ENCODE peak calls at places on chromosomes 4 and X, in five cellular contexts. O, M, H, J and I are unnamed samples.
A peak's percentile ranks its signal among the peaks of the same experiment; 100 is the strongest.

GRCh38 chr4:109649872-109650271 is 53.4 kb downstream of the CASP6 start:
- DNase-seq in O (no peak), M (no peak), H (no peak), J (no peak), I (no peak)

GRCh38 chrX:22616867-22617266 is 344.2 kb downstream of the CBLL2 start:
- DNase-seq in O (no peak), M (no peak), H (no peak), J (no peak), I (no peak)

GRCh38 chr4:165328708-165329107 is 1.2 kb downstream of the MSMO1 start:
- DNase-seq in O (no peak), M (no peak), H (no peak), J (peak; percentile 64), I (no peak)

GRCh38 chr4:101885574-101885973 is 95.0 kb downstream of the BANK1 start:
- DNase-seq in O (no peak), M (no peak), H (no peak), J (peak; percentile 87), I (no peak)

GRCh38 chrX:9907645-9908387 is 59.3 kb upstream of the CLDN34 start:
- DNase-seq in O (no peak), M (no peak), H (no peak), J (no peak), I (no peak)

GRCh38 chrX:2145672-2146412 is 354.9 kb downstream of the DHRSX start:
- DNase-seq in O (no peak), M (no peak), H (no peak), J (no peak), I (no peak)

GRCh38 chr4:66178901-66179300 is 508.6 kb upstream of the EPHA5 start:
- DNase-seq in O (no peak), M (no peak), H (no peak), J (no peak), I (no peak)

GRCh38 chr4:48047421-48047844 is 30.9 kb downstream of the NIPAL1 start:
- DNase-seq in O (peak; percentile 34), M (peak; percentile 39), H (no peak), J (no peak), I (no peak)

GRCh38 chr4:189974056-189974455 is 33.4 kb downstream of the FRG1 start:
- DNase-seq in O (no peak), M (no peak), H (no peak), J (peak; percentile 15), I (no peak)

GRCh38 chrX:136260801-136261200 is 9.6 kb upstream of the MAP7D3 start:
- DNase-seq in O (no peak), M (no peak), H (no peak), J (no peak), I (no peak)

GRCh38 chr4:89305712-89306437 is 1.7 kb downstream of the GPRIN3 start:
- DNase-seq in O (no peak), M (no peak), H (no peak), J (no peak), I (no peak)

GRCh38 chr4:36917413-36917812 is 327.1 kb upstream of the NWD2 start:
- DNase-seq in O (no peak), M (no peak), H (no peak), J (no peak), I (no peak)

GRCh38 chr4:35151816-35152572 is 1092.3 kb downstream of the ARAP2 start:
- DNase-seq in O (no peak), M (no peak), H (no peak), J (peak; percentile 32), I (no peak)

GRCh38 chr4:156198511-156198910 is 244.8 kb upstream of the CTSO start:
- DNase-seq in O (no peak), M (no peak), H (no peak), J (no peak), I (no peak)

GRCh38 chr4:169658196-169658595 is 37.8 kb downstream of the CLCN3 start:
- DNase-seq in O (no peak), M (no peak), H (no peak), J (no peak), I (no peak)

GRCh38 chr4:74056858-74057562 is 18.5 kb upstream of the CXCL3 start:
- DNase-seq in O (no peak), M (no peak), H (no peak), J (no peak), I (no peak)

GRCh38 chr4:185774076-185774731 is 37.8 kb downstream of the SORBS2 start:
- DNase-seq in O (no peak), M (no peak), H (no peak), J (peak; percentile 86), I (no peak)

GRCh38 chrX:30892591-30892990 is 3.5 kb upstream of the TAB3 start:
- DNase-seq in O (no peak), M (no peak), H (no peak), J (no peak), I (no peak)

GRCh38 chr4:39697740-39698423 is at the start of gene UBE2K:
- DNase-seq in O (peak; percentile 92), M (peak; percentile 91), H (peak; percentile 87), J (peak; percentile 83), I (peak; percentile 64)

GRCh38 chr4:39700500-39700899 is 2.6 kb downstream of the UBE2K start:
- DNase-seq in O (no peak), M (no peak), H (no peak), J (no peak), I (no peak)

GRCh38 chr4:39702716-39703115 is 4.8 kb downstream of the UBE2K start:
- DNase-seq in O (no peak), M (no peak), H (no peak), J (no peak), I (no peak)

GRCh38 chr4:39699676-39700409 is 1.9 kb downstream of the UBE2K start:
- DNase-seq in O (no peak), M (no peak), H (no peak), J (peak; percentile 42), I (no peak)

GRCh38 chr4:39698424-39699009 is 581 bp downstream of the UBE2K start:
- DNase-seq in O (peak; percentile 32), M (peak; percentile 59), H (peak; percentile 52), J (peak; percentile 25), I (peak; percentile 36)
- TF ChIP-seq POLR2A in O (no peak), M (no peak), H (no peak), J (no peak), I (no peak)

DNA sequence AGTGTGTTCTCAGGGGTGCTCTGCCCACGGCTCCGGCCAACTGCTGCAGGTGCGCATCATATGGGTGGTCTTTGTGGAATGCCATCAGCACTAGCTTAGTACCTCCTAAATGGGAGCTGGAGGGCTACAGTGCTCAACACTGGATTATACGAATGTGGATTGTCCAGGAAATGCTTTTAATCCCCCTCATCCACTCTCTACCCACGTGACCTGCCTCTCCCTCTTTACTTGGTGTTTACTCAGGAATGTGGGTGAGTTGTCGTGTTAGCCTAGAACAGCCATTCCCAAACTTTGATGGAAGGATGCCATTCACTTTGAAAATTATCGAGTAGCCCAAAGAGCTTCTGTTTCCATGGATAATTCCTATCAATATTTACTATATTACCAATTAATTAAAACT is 150.8 kb downstream of the PTTG2 start:
- DNase-seq in O (no peak), M (no peak), H (no peak), J (no peak), I (no peak)
- H3K27ac ChIP-seq in O (no peak overlapping the region), M (no peak overlapping the region), H (no peak overlapping the region), J (peak overlapping the region; percentile 70), I (no peak overlapping the region)

GRCh38 chr4:95255396-95256107 is 293.2 kb downstream of the UNC5C start:
- DNase-seq in O (no peak), M (no peak), H (no peak), J (no peak), I (peak; percentile 18)

GRCh38 chr4:95250544-95251137 is 298.1 kb downstream of the UNC5C start:
- DNase-seq in O (no peak), M (no peak), H (no peak), J (no peak), I (no peak)

GRCh38 chr4:95251568-95251967 is 297.2 kb downstream of the UNC5C start:
- DNase-seq in O (no peak), M (no peak), H (no peak), J (no peak), I (no peak)

DNA sequence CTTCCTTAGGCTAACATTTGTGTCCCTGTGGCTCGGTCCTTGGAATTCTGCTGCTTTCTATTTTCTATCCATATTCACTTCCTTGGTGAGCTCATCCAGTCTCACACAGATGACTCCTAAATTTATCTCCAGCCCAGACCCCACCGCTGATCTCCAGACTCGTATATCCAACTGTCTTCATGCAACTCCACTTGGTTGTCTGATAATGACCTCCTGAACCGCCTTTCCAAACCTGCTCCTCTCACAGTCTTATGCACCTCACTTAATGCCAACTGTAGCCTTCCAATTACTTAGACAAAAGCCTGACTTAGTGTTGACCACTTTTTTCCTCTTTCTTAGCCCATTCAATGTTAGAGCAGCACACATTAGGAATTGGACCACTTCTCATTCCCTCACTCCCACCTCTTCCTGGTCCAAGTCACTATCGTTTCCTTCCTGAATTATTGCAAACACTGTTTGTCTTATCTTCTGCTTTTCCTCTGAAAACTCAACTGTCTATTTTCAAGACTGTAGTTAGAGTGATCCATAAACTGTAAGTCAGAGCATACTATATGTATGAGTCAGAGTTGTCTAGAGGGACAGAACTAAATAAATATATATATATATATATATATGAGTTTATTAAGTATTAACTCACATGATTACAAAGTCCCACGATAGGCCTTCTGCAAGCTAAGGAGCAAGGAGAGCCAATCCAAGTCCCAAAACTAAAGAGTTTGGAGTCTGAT is 292.5 kb downstream of the UNC5C start:
- DNase-seq in O (no peak), M (no peak), H (no peak), J (no peak), I (no peak)
- TF ChIP-seq EP300 in O (no peak), M (no peak), H (no peak), J (no peak), I (no peak)

GRCh38 chr4:138912714-138913340 is 102.8 kb upstream of the NOCT start:
- DNase-seq in O (no peak), M (no peak), H (no peak), J (no peak), I (no peak)

GRCh38 chr4:138910201-138910913 is 105.2 kb upstream of the NOCT start:
- DNase-seq in O (peak; percentile 37), M (no peak), H (no peak), J (no peak), I (no peak)

GRCh38 chr4:138911903-138912713 is 103.5 kb upstream of the NOCT start:
- DNase-seq in O (no peak), M (peak; percentile 47), H (no peak), J (no peak), I (no peak)

GRCh38 chr4:138909605-138910004 is 106.0 kb upstream of the NOCT start:
- DNase-seq in O (no peak), M (no peak), H (no peak), J (no peak), I (no peak)

DNA sequence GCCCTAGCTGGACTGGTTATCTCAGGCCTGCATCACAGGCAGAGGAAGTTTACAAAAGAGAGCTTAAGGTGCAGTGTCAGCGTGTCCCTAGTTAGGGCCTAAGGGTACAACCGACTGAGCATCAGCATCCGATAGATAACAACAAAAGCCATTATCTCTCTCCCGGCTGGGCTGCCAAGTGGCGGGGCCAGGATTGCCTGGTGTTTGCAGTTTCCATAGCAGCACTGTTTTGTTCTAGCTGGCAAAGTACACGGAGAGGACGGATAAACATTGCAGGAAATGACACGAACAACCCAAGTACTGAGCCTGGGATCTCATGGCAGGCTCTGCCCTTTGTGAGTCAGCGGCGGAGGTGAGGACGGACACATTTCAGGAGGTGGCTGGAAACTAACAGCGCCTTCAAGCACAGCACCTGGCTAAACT is 104.7 kb upstream of the NOCT start:
- DNase-seq in O (peak; percentile 72), M (peak; percentile 75), H (peak; percentile 59), J (peak; percentile 55), I (peak; percentile 55)
- TF ChIP-seq POLR2A in O (no peak), M (peak; percentile 56), H (no peak), J (no peak), I (no peak)